ENCODE peak calls at places on chromosomes 7 and 10, in four cellular contexts. One of them, this sample, is unnamed.

GRCh38 chr7:138350701-138351357 is 109.2 kb upstream of the TRIM24 start:
- DNase-seq in endothelial cell: no peak
- DNase-seq in right atrium auricular region: no peak
- DNase-seq in ovary: no peak
- DNase-seq in this sample: no peak

GRCh38 chr7:155204744-155205367 is 92.8 kb upstream of the INSIG1 start:
- DNase-seq in endothelial cell: no peak
- DNase-seq in right atrium auricular region: no peak
- DNase-seq in ovary: no peak
- DNase-seq in this sample: no peak

GRCh38 chr7:140238778-140239652 is 62.2 kb upstream of the KDM7A start:
- DNase-seq in endothelial cell: no peak
- DNase-seq in right atrium auricular region: no peak
- DNase-seq in ovary: no peak
- DNase-seq in this sample: no peak

GRCh38 chr7:131976411-131976810 is 420.0 kb upstream of the PODXL start:
- DNase-seq in endothelial cell: no peak
- DNase-seq in right atrium auricular region: no peak
- DNase-seq in ovary: no peak
- DNase-seq in this sample: no peak

GRCh38 chr10:5292196-5292735 is 72.5 kb upstream of the UCN3 start:
- DNase-seq in endothelial cell: no peak
- DNase-seq in right atrium auricular region: no peak
- DNase-seq in ovary: no peak
- DNase-seq in this sample: no peak

GRCh38 chr10:85645097-85645496 is 721.5 kb downstream of the GRID1 start:
- DNase-seq in endothelial cell: no peak
- DNase-seq in right atrium auricular region: no peak
- DNase-seq in ovary: no peak
- DNase-seq in this sample: no peak

GRCh38 chr7:100604078-100604975 is 2.2 kb downstream of the PCOLCE start:
- DNase-seq in endothelial cell: peak; percentile 70
- DNase-seq in right atrium auricular region: peak; percentile 82
- DNase-seq in ovary: peak; percentile 84
- DNase-seq in this sample: no peak

GRCh38 chr7:158023563-158024350 is 563.9 kb downstream of the PTPRN2 start:
- DNase-seq in endothelial cell: no peak
- DNase-seq in right atrium auricular region: peak; percentile 51
- DNase-seq in ovary: no peak
- DNase-seq in this sample: peak; percentile 42

GRCh38 chr10:119111968-119112515 is 8.1 kb downstream of the DENND10 start:
- DNase-seq in endothelial cell: no peak
- DNase-seq in right atrium auricular region: no peak
- DNase-seq in ovary: no peak
- DNase-seq in this sample: no peak

GRCh38 chr7:117572826-117573620 is 93.2 kb downstream of the CFTR start:
- DNase-seq in endothelial cell: no peak
- DNase-seq in right atrium auricular region: no peak
- DNase-seq in ovary: no peak
- DNase-seq in this sample: no peak

GRCh38 chr7:34016876-34017275 is 111.5 kb downstream of the BMPER start:
- DNase-seq in endothelial cell: no peak
- DNase-seq in right atrium auricular region: no peak
- DNase-seq in ovary: no peak
- DNase-seq in this sample: no peak

GRCh38 chr7:91041901-91042457 is 222.3 kb upstream of the FZD1 start:
- DNase-seq in endothelial cell: no peak
- DNase-seq in right atrium auricular region: no peak
- DNase-seq in ovary: no peak
- DNase-seq in this sample: no peak

GRCh38 chr7:91912500-91912899 is 28.2 kb upstream of the AKAP9 start:
- DNase-seq in endothelial cell: no peak
- DNase-seq in right atrium auricular region: no peak
- DNase-seq in ovary: no peak
- DNase-seq in this sample: no peak

GRCh38 chr10:9294132-9294663 is 1239.7 kb downstream of the GATA3 start:
- DNase-seq in endothelial cell: no peak
- DNase-seq in right atrium auricular region: no peak
- DNase-seq in ovary: no peak
- DNase-seq in this sample: no peak

GRCh38 chr10:29160110-29160669 is 128.7 kb upstream of the LYZL1 start:
- DNase-seq in endothelial cell: no peak
- DNase-seq in right atrium auricular region: no peak
- DNase-seq in ovary: no peak
- DNase-seq in this sample: no peak

GRCh38 chr10:84256510-84257342 is 11.9 kb downstream of the RGR start:
- DNase-seq in endothelial cell: peak; percentile 70
- DNase-seq in right atrium auricular region: peak; percentile 68
- DNase-seq in ovary: no peak
- DNase-seq in this sample: no peak

GRCh38 chr10:118953999-118954398 is 75.5 kb upstream of the NANOS1 start:
- DNase-seq in endothelial cell: no peak
- DNase-seq in right atrium auricular region: peak; percentile 54
- DNase-seq in ovary: no peak
- DNase-seq in this sample: peak; percentile 16

GRCh38 chr10:3774814-3775670 is 10.0 kb downstream of the KLF6 start:
- DNase-seq in endothelial cell: no peak
- DNase-seq in right atrium auricular region: no peak
- DNase-seq in ovary: no peak
- DNase-seq in this sample: no peak

GRCh38 chr10:569961-570630 is 119.4 kb downstream of the DIP2C start:
- DNase-seq in endothelial cell: no peak
- DNase-seq in right atrium auricular region: no peak
- DNase-seq in ovary: no peak
- DNase-seq in this sample: no peak

GRCh38 chr7:105538349-105538748 is 6.3 kb downstream of the RINT1 start:
- DNase-seq in endothelial cell: no peak
- DNase-seq in right atrium auricular region: no peak
- DNase-seq in ovary: no peak
- DNase-seq in this sample: no peak

GRCh38 chr7:137421389-137421788 is 77.9 kb upstream of the PTN start:
- DNase-seq in endothelial cell: no peak
- DNase-seq in right atrium auricular region: no peak
- DNase-seq in ovary: no peak
- DNase-seq in this sample: no peak

GRCh38 chr10:778626-779330 is 89.3 kb upstream of the DIP2C start:
- DNase-seq in endothelial cell: no peak
- DNase-seq in right atrium auricular region: peak; percentile 36
- DNase-seq in ovary: no peak
- DNase-seq in this sample: no peak

GRCh38 chr7:4255336-4255735 is 426.8 kb upstream of the FOXK1 start:
- DNase-seq in endothelial cell: no peak
- DNase-seq in right atrium auricular region: no peak
- DNase-seq in ovary: no peak
- DNase-seq in this sample: no peak

GRCh38 chr10:88459523-88459922 is 123.6 kb downstream of the RNLS start:
- DNase-seq in endothelial cell: no peak
- DNase-seq in right atrium auricular region: no peak
- DNase-seq in ovary: peak; percentile 49
- DNase-seq in this sample: no peak

GRCh38 chr10:31803606-31804195 is 124.9 kb downstream of the ARHGAP12 start:
- DNase-seq in endothelial cell: no peak
- DNase-seq in right atrium auricular region: no peak
- DNase-seq in ovary: no peak
- DNase-seq in this sample: no peak

GRCh38 chr10:96339383-96339782 is 19.4 kb downstream of the OPALIN start:
- DNase-seq in endothelial cell: no peak
- DNase-seq in right atrium auricular region: no peak
- DNase-seq in ovary: no peak
- DNase-seq in this sample: no peak

GRCh38 chr10:113524120-113524519 is 28.7 kb upstream of the HABP2 start:
- DNase-seq in endothelial cell: no peak
- DNase-seq in right atrium auricular region: no peak
- DNase-seq in ovary: no peak
- DNase-seq in this sample: no peak
- TF ChIP-seq CTCF in endothelial cell: no peak
- TF ChIP-seq CTCF in right atrium auricular region: no peak
- TF ChIP-seq CTCF in ovary: no peak
- TF ChIP-seq CTCF in this sample: no peak

GRCh38 chr7:41732279-41733062 is 29.6 kb upstream of the INHBA start:
- DNase-seq in endothelial cell: no peak
- DNase-seq in right atrium auricular region: no peak
- DNase-seq in ovary: no peak
- DNase-seq in this sample: no peak
- TF ChIP-seq CTCF in endothelial cell: no peak
- TF ChIP-seq CTCF in right atrium auricular region: peak; percentile 52
- TF ChIP-seq CTCF in ovary: peak; percentile 15
- TF ChIP-seq CTCF in this sample: peak; percentile 82

GRCh38 chr10:81179805-81180452 is 642.2 kb downstream of the SH2D4B start:
- DNase-seq in endothelial cell: peak; percentile 29
- DNase-seq in right atrium auricular region: no peak
- DNase-seq in ovary: no peak
- DNase-seq in this sample: no peak
- TF ChIP-seq CTCF in endothelial cell: peak; percentile 19
- TF ChIP-seq CTCF in right atrium auricular region: no peak
- TF ChIP-seq CTCF in ovary: no peak
- TF ChIP-seq CTCF in this sample: peak; percentile 69

DNA sequence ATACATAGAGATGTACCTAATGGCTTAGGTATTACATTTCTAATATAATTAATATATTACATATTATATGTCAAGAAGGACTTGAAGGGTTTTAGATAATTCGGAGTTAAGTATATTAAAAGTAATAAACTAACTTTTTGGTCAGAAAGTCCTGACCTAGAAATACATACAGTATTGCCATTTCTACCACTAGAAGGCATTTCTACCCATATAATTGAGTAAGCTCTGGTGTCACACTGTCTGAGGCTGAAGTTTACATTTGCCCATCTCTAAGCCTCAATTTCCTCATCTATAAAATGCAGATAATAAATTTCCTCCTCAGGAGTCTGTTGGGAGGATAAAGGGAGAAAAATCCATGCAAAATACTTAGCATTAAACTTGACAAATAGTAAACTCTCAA is 7.1 kb downstream of the FKBP14 start:
- DNase-seq in endothelial cell: no peak
- DNase-seq in right atrium auricular region: no peak
- DNase-seq in ovary: no peak
- DNase-seq in this sample: no peak
- TF ChIP-seq CTCF in endothelial cell: no peak
- TF ChIP-seq CTCF in right atrium auricular region: no peak
- TF ChIP-seq CTCF in ovary: no peak
- TF ChIP-seq CTCF in this sample: no peak

GRCh38 chr7:25843467-25843866 is 308.5 kb upstream of the NFE2L3 start:
- DNase-seq in endothelial cell: no peak
- DNase-seq in right atrium auricular region: no peak
- DNase-seq in ovary: no peak
- DNase-seq in this sample: no peak
- TF ChIP-seq CTCF in endothelial cell: no peak
- TF ChIP-seq CTCF in right atrium auricular region: no peak
- TF ChIP-seq CTCF in ovary: no peak
- TF ChIP-seq CTCF in this sample: no peak

DNA sequence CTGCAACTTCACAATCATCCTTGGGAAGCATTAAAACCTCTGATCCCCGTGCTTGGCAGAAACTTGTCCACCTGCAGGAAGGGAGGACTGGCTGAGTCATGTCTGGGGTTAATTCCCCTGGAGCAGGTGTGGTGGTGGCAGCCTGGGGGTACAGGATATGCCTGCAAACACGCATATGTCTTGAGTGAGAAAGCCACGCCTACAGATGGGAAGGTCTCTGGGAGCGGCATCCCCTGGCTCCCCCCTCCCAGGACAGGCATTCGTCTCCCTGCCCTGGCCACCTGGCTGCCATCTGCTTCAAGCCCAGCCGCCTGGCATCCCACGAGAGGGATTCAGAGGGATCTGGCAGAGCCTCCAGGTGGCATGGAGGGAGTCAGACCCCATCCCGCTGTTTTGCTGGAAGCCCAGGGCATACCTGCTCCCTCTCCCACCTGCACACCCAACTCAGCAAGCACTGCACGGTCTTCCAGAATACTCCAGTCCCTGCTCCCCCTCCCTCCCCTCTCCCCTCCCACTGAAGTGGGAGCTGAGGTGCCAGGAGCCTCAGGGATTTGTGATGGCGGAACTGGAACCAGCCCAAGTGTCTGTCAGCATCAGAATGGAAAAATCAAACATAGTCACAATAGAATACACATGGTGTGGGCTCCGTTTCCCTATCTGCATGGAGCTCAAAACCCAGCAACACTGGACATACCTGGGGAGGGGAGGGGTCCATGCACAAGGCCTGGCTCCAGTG is 61.0 kb downstream of the CAMK2B start:
- DNase-seq in endothelial cell: no peak
- DNase-seq in right atrium auricular region: no peak
- DNase-seq in ovary: no peak
- DNase-seq in this sample: no peak
- TF ChIP-seq CTCF in endothelial cell: no peak
- TF ChIP-seq CTCF in right atrium auricular region: no peak
- TF ChIP-seq CTCF in ovary: no peak
- TF ChIP-seq CTCF in this sample: no peak

DNA sequence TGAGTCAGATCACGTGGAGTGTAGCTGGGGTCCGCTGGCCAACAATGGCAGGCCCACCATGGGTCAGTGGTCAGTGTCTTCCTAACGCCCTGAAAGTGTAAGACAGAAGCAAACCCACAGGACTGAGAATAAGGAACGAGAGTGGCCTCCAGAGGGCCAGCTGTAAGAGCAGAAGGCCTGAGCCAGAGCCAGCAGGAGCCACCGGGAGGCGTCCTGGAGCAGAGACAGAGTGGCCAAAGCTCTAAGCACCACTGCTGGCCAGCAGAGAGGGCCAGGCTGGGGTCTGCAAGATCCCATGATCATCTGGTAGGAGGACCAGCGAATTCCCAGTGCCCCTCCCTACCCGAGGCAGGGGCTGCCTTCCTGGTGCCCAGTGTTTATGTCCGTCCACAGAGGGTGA is 9.2 kb downstream of the CCDC201 start:
- DNase-seq in endothelial cell: peak; percentile 63
- DNase-seq in right atrium auricular region: no peak
- DNase-seq in ovary: no peak
- DNase-seq in this sample: no peak
- TF ChIP-seq CTCF in endothelial cell: no peak
- TF ChIP-seq CTCF in right atrium auricular region: no peak
- TF ChIP-seq CTCF in ovary: no peak
- TF ChIP-seq CTCF in this sample: peak; percentile 36

GRCh38 chr10:35027567-35027966 is 62.6 kb downstream of the CUL2 start:
- DNase-seq in endothelial cell: no peak
- DNase-seq in right atrium auricular region: no peak
- DNase-seq in ovary: no peak
- DNase-seq in this sample: no peak
- TF ChIP-seq CTCF in endothelial cell: peak; percentile 64
- TF ChIP-seq CTCF in right atrium auricular region: peak; percentile 57
- TF ChIP-seq CTCF in ovary: no peak
- TF ChIP-seq CTCF in this sample: peak; percentile 77

DNA sequence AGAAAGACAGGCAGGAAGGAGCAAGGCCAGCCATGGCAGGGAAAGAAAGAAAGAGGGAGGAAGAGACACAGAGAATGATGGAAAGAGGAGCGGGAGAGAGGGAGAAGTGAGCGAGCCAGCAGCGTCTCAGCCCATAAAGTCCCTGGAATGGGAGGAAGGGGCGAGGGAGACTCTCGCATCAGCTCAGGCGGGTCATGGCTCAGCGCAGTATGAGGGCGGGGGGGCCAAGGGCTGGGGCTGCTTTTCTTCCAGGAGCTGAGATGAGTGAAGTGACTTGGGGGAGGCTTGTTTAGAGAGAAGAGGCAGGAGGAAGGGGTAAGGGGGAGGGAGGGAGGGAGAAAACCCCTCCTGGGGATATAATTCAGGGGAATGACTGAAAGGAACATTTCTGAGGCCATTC is 87.8 kb downstream of the HIF1AN start:
- DNase-seq in endothelial cell: no peak
- DNase-seq in right atrium auricular region: no peak
- DNase-seq in ovary: no peak
- DNase-seq in this sample: no peak
- TF ChIP-seq CTCF in endothelial cell: no peak
- TF ChIP-seq CTCF in right atrium auricular region: no peak
- TF ChIP-seq CTCF in ovary: no peak
- TF ChIP-seq CTCF in this sample: no peak